ENCODE peak calls at places on chromosomes 11 and 22, in nine cellular contexts. One of them, this sample, is unnamed.

GRCh38 chr11:69353696-69354544 is 60.0 kb downstream of the MYEOV start:
- DNase-seq in uterus: no peak
- DNase-seq in gastrocnemius medialis: no peak
- DNase-seq in heart left ventricle: no peak
- DNase-seq in A549: no peak
- DNase-seq in prostate gland: no peak
- DNase-seq in erythroblast: no peak
- DNase-seq in GM12892: no peak
- DNase-seq in HCT116: no peak
- DNase-seq in this sample: no peak

GRCh38 chr11:113331436-113331835 is 17.1 kb downstream of the TTC12 start:
- DNase-seq in gastrocnemius medialis: no peak
- DNase-seq in heart left ventricle: no peak
- DNase-seq in prostate gland: no peak
- DNase-seq in HCT116: no peak
- DNase-seq in GM12892: no peak
- DNase-seq in A549: no peak
- DNase-seq in uterus: no peak
- DNase-seq in erythroblast: no peak
- DNase-seq in this sample: no peak

GRCh38 chr11:44047931-44048431 is at the start of gene ACCSL:
- DNase-seq in heart left ventricle: no peak
- DNase-seq in gastrocnemius medialis: no peak
- DNase-seq in prostate gland: no peak
- DNase-seq in GM12892: no peak
- DNase-seq in HCT116: no peak
- DNase-seq in uterus: no peak
- DNase-seq in A549: no peak
- DNase-seq in erythroblast: no peak
- DNase-seq in this sample: peak; percentile 72

GRCh38 chr11:80285076-80285790 is 844.4 kb upstream of the TENM4 start:
- DNase-seq in gastrocnemius medialis: no peak
- DNase-seq in heart left ventricle: no peak
- DNase-seq in HCT116: no peak
- DNase-seq in A549: no peak
- DNase-seq in uterus: no peak
- DNase-seq in erythroblast: no peak
- DNase-seq in GM12892: no peak
- DNase-seq in prostate gland: no peak
- DNase-seq in this sample: no peak

GRCh38 chr11:2320591-2321310 is 18.9 kb downstream of the TSPAN32 start:
- DNase-seq in A549: no peak
- DNase-seq in erythroblast: peak; percentile 41
- DNase-seq in gastrocnemius medialis: no peak
- DNase-seq in prostate gland: no peak
- DNase-seq in heart left ventricle: no peak
- DNase-seq in HCT116: no peak
- DNase-seq in GM12892: no peak
- DNase-seq in uterus: no peak
- DNase-seq in this sample: no peak

GRCh38 chr11:44868455-44869421 is 81.9 kb downstream of the TP53I11 start:
- DNase-seq in prostate gland: no peak
- DNase-seq in heart left ventricle: no peak
- DNase-seq in HCT116: no peak
- DNase-seq in GM12892: no peak
- DNase-seq in uterus: no peak
- DNase-seq in erythroblast: no peak
- DNase-seq in A549: no peak
- DNase-seq in gastrocnemius medialis: no peak
- DNase-seq in this sample: no peak

GRCh38 chr11:45180888-45181594 is 34.6 kb downstream of the PRDM11 start:
- DNase-seq in GM12892: no peak
- DNase-seq in HCT116: peak; percentile 31
- DNase-seq in uterus: peak; percentile 77
- DNase-seq in erythroblast: peak; percentile 90
- DNase-seq in A549: peak; percentile 65
- DNase-seq in prostate gland: peak; percentile 54
- DNase-seq in heart left ventricle: peak; percentile 54
- DNase-seq in gastrocnemius medialis: peak; percentile 59
- DNase-seq in this sample: no peak

GRCh38 chr11:44596541-44597276 is 31.2 kb downstream of the CD82 start:
- DNase-seq in heart left ventricle: no peak
- DNase-seq in gastrocnemius medialis: peak; percentile 36
- DNase-seq in prostate gland: no peak
- DNase-seq in HCT116: no peak
- DNase-seq in GM12892: peak; percentile 58
- DNase-seq in erythroblast: no peak
- DNase-seq in uterus: no peak
- DNase-seq in A549: no peak
- DNase-seq in this sample: no peak

GRCh38 chr11:8382436-8383053 is 118.9 kb upstream of the LMO1 start:
- DNase-seq in heart left ventricle: no peak
- DNase-seq in GM12892: no peak
- DNase-seq in gastrocnemius medialis: no peak
- DNase-seq in prostate gland: no peak
- DNase-seq in HCT116: no peak
- DNase-seq in erythroblast: no peak
- DNase-seq in uterus: no peak
- DNase-seq in A549: no peak
- DNase-seq in this sample: peak; percentile 54

DNA sequence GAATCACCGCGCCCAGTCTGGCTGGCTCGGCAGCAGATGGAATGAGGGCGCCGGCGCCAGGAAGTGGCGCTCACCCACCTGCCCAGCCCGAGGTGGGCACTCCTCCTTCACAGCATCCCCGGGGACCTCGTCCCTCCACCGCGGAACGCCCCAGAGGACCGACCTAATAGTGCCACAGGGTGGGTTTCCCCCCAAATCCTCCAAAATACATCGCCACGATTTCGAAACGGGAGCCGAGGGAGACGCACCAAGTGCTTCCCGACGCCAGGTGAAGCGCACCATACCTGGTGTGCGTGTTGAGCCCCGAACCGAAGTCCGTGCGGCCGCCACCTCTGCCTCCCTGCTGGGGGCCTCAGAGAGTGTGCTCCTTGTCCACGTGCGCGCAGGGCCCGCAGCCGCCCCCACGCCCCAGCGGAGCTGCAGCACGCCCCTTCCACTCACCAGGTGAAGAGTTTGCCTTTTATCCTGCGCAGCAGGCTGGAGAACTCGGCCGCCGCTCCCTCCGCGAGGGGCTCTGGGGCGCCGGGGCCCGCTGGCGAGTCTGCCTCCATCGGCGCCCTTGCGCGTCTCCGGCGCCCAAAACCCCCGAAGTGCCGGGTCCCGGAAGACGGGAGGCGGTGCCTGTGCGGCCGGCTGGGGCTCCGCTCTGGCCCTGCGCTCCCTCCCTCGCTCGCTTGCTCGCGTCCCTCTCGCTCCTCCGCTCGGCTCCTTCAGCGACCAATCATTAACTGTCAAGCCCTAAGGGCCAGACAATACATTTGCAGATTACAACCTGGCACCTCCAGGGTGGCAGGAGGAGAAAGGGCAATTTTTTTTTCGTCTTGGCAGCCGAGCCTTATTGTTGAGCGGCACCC is at the start of gene SLC35F2:
- DNase-seq in erythroblast: peak; percentile 47
- DNase-seq in uterus: no peak
- DNase-seq in gastrocnemius medialis: no peak
- DNase-seq in HCT116: peak; percentile 73
- DNase-seq in prostate gland: peak; percentile 67
- DNase-seq in A549: peak; percentile 80
- DNase-seq in heart left ventricle: peak; percentile 41
- DNase-seq in GM12892: peak; percentile 63
- DNase-seq in this sample: no peak
- TF ChIP-seq POLR2A in erythroblast: no peak
- TF ChIP-seq POLR2A in uterus: no peak
- TF ChIP-seq POLR2A in gastrocnemius medialis: no peak
- TF ChIP-seq POLR2A in HCT116: peak; percentile 69
- TF ChIP-seq POLR2A in prostate gland: no peak
- TF ChIP-seq POLR2A in A549: peak; percentile 44
- TF ChIP-seq POLR2A in heart left ventricle: no peak
- TF ChIP-seq POLR2A in GM12892: peak; percentile 94
- TF ChIP-seq POLR2A in this sample: no peak

GRCh38 chr11:75427181-75427580 is 5.8 kb downstream of the KLHL35 start:
- DNase-seq in gastrocnemius medialis: no peak
- DNase-seq in prostate gland: no peak
- DNase-seq in heart left ventricle: no peak
- DNase-seq in A549: no peak
- DNase-seq in uterus: no peak
- DNase-seq in erythroblast: no peak
- DNase-seq in GM12892: no peak
- DNase-seq in HCT116: no peak
- DNase-seq in this sample: no peak

GRCh38 chr11:75429641-75429901 is 3.4 kb downstream of the KLHL35 start:
- DNase-seq in A549: no peak
- DNase-seq in gastrocnemius medialis: no peak
- DNase-seq in prostate gland: no peak
- DNase-seq in erythroblast: no peak
- DNase-seq in HCT116: no peak
- DNase-seq in GM12892: no peak
- DNase-seq in heart left ventricle: no peak
- DNase-seq in uterus: no peak
- DNase-seq in this sample: no peak

GRCh38 chr11:75428989-75429640 is 3.9 kb downstream of the KLHL35 start:
- DNase-seq in HCT116: no peak
- DNase-seq in A549: no peak
- DNase-seq in erythroblast: no peak
- DNase-seq in GM12892: no peak
- DNase-seq in prostate gland: no peak
- DNase-seq in uterus: no peak
- DNase-seq in gastrocnemius medialis: no peak
- DNase-seq in heart left ventricle: no peak
- DNase-seq in this sample: no peak

GRCh38 chr11:75426720-75427086 is 6.3 kb downstream of the KLHL35 start:
- DNase-seq in GM12892: no peak
- DNase-seq in HCT116: no peak
- DNase-seq in A549: no peak
- DNase-seq in gastrocnemius medialis: no peak
- DNase-seq in heart left ventricle: no peak
- DNase-seq in uterus: no peak
- DNase-seq in erythroblast: no peak
- DNase-seq in prostate gland: no peak
- DNase-seq in this sample: no peak

DNA sequence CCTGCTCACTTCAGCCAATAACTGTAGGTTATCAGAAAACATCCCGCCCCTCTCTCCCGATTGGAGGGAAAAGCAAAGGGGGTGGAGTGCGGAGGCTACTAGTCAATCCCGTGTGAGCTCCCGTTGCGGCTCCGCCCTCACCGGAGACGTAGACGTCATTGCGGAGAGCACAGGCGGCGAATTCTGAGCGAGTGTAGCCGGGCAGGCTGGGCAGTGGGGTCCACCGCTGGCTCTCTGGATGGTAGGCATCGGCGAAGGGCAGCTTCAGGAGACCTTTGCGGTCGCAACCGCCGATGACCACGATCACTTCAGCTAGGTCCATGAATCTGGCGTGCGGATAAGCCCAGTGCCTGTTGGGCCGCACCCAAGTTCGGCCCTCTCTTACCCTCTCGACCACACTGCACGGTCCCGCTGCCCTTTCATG is 4.7 kb downstream of the KLHL35 start:
- DNase-seq in gastrocnemius medialis: peak; percentile 92
- DNase-seq in erythroblast: peak; percentile 93
- DNase-seq in prostate gland: peak; percentile 78
- DNase-seq in heart left ventricle: peak; percentile 91
- DNase-seq in uterus: peak; percentile 85
- DNase-seq in HCT116: no peak
- DNase-seq in GM12892: peak; percentile 91
- DNase-seq in A549: no peak
- DNase-seq in this sample: no peak
- TF ChIP-seq POLR2A in gastrocnemius medialis: peak; percentile 46
- TF ChIP-seq POLR2A in erythroblast: peak; percentile 53
- TF ChIP-seq POLR2A in prostate gland: peak; percentile 66
- TF ChIP-seq POLR2A in heart left ventricle: peak; percentile 57
- TF ChIP-seq POLR2A in uterus: peak; percentile 48
- TF ChIP-seq POLR2A in HCT116: no peak
- TF ChIP-seq POLR2A in GM12892: no peak
- TF ChIP-seq POLR2A in A549: no peak
- TF ChIP-seq POLR2A in this sample: no peak

GRCh38 chr22:46077669-46078099 is 72.6 kb upstream of the PPARA start:
- DNase-seq in heart left ventricle: no peak
- DNase-seq in erythroblast: no peak
- DNase-seq in HCT116: no peak
- DNase-seq in A549: no peak
- DNase-seq in prostate gland: no peak
- DNase-seq in uterus: peak; percentile 54
- DNase-seq in GM12892: no peak
- DNase-seq in gastrocnemius medialis: peak; percentile 54
- DNase-seq in this sample: no peak

GRCh38 chr22:46076651-46077339 is 73.5 kb upstream of the PPARA start:
- DNase-seq in HCT116: no peak
- DNase-seq in prostate gland: peak; percentile 44
- DNase-seq in A549: peak; percentile 76
- DNase-seq in GM12892: no peak
- DNase-seq in uterus: peak; percentile 68
- DNase-seq in erythroblast: no peak
- DNase-seq in gastrocnemius medialis: peak; percentile 54
- DNase-seq in heart left ventricle: peak; percentile 52
- DNase-seq in this sample: no peak

GRCh38 chr22:46079861-46080821 is 70.2 kb upstream of the PPARA start:
- DNase-seq in GM12892: no peak
- DNase-seq in heart left ventricle: peak; percentile 79
- DNase-seq in HCT116: no peak
- DNase-seq in erythroblast: no peak
- DNase-seq in prostate gland: peak; percentile 79
- DNase-seq in A549: peak; percentile 93
- DNase-seq in uterus: peak; percentile 89
- DNase-seq in gastrocnemius medialis: peak; percentile 86
- DNase-seq in this sample: no peak

GRCh38 chr22:46079093-46079860 is 71.0 kb upstream of the PPARA start:
- DNase-seq in A549: no peak
- DNase-seq in erythroblast: no peak
- DNase-seq in prostate gland: no peak
- DNase-seq in heart left ventricle: no peak
- DNase-seq in HCT116: no peak
- DNase-seq in GM12892: no peak
- DNase-seq in gastrocnemius medialis: peak; percentile 20
- DNase-seq in uterus: peak; percentile 39
- DNase-seq in this sample: no peak

GRCh38 chr22:46078241-46079092 is 71.9 kb upstream of the PPARA start:
- DNase-seq in HCT116: no peak
- DNase-seq in gastrocnemius medialis: peak; percentile 83
- DNase-seq in uterus: peak; percentile 85
- DNase-seq in erythroblast: no peak
- DNase-seq in GM12892: no peak
- DNase-seq in prostate gland: peak; percentile 91
- DNase-seq in heart left ventricle: peak; percentile 79
- DNase-seq in A549: peak; percentile 89
- DNase-seq in this sample: no peak
- TF ChIP-seq POLR2A in HCT116: no peak
- TF ChIP-seq POLR2A in gastrocnemius medialis: no peak
- TF ChIP-seq POLR2A in uterus: peak; percentile 46
- TF ChIP-seq POLR2A in erythroblast: no peak
- TF ChIP-seq POLR2A in GM12892: no peak
- TF ChIP-seq POLR2A in prostate gland: peak; percentile 53
- TF ChIP-seq POLR2A in heart left ventricle: peak; percentile 27
- TF ChIP-seq POLR2A in A549: no peak
- TF ChIP-seq POLR2A in this sample: peak; percentile 33

DNA sequence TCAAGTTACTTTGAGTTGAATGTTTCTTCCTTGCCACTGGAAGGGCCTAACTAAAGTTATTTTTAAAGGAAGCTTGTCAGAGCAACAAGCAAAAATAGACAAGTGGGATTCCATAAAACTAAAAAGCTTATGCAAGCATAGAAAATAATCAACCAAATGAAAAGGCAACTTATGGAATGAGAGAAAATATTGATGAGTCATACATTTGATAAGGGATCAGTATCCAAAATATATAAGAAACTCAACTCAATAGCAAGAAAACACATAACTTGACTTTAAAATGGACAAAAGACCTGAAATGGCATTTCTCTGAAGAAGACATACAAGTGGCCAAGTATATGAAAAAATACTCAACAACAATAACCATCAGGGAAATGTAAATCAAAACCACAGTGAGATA is 264.5 kb upstream of the UBASH3B start:
- DNase-seq in uterus: no peak
- DNase-seq in HCT116: no peak
- DNase-seq in erythroblast: no peak
- DNase-seq in gastrocnemius medialis: no peak
- DNase-seq in prostate gland: no peak
- DNase-seq in GM12892: no peak
- DNase-seq in heart left ventricle: no peak
- DNase-seq in A549: no peak
- DNase-seq in this sample: no peak
- TF ChIP-seq POLR2A in uterus: no peak
- TF ChIP-seq POLR2A in HCT116: no peak
- TF ChIP-seq POLR2A in erythroblast: no peak
- TF ChIP-seq POLR2A in gastrocnemius medialis: no peak
- TF ChIP-seq POLR2A in prostate gland: no peak
- TF ChIP-seq POLR2A in GM12892: no peak
- TF ChIP-seq POLR2A in heart left ventricle: no peak
- TF ChIP-seq POLR2A in A549: no peak
- TF ChIP-seq POLR2A in this sample: no peak

This sample was measured in vagina.